ENCODE peak calls at places on chromosomes 2 and 18, in nine cellular contexts. R is thoracic aorta; U is activated CD4-positive, alpha-beta T cell treated with anti-CD3 and anti-CD28 coated beads, Interleukin-2, amount 10 ng/mL, durations not matched to agents 24 days and 14 days; B is GM13977; A is activated T-helper 1 cell treated with Interleukin-2 at 50 U/mL for 16 hours; I is NCI-H748 treated with DMSO at 0.1 percent for 48 hours; O is astrocyte of the spinal cord; T is SHP77 treated with DMSO at 0.1 percent for 48 hours; Z is T-helper 2 cell. D is an unnamed sample.

GRCh38 chr2:215625207-215625606 is 189.3 kb upstream of the FN1 start:
- DNase-seq in R (no peak), U (no peak), B (no peak), A (no peak), I (no peak), O (no peak), T (no peak), Z (no peak), D (no peak)

GRCh38 chr18:22173928-22174301 is 4.5 kb downstream of the GATA6 start:
- DNase-seq in R (no peak), U (no peak), B (no peak), A (no peak), I (no peak), O (no peak), T (no peak), Z (no peak), D (no peak)

GRCh38 chr18:66599190-66599589 is 4.7 kb downstream of the CDH19 start:
- DNase-seq in R (no peak), U (no peak), B (no peak), A (no peak), I (peak), O (no peak), T (peak), Z (no peak), D (no peak)

GRCh38 chr2:55581435-55581834 is 36.0 kb downstream of the PPP4R3B start:
- DNase-seq in R (no peak), U (no peak), B (no peak), A (no peak), I (no peak), O (no peak), T (no peak), Z (no peak), D (no peak)

GRCh38 chr2:48203668-48204067 is 297.4 kb upstream of the FBXO11 start:
- DNase-seq in R (no peak), U (no peak), B (no peak), A (no peak), I (no peak), O (no peak), T (no peak), Z (no peak), D (no peak)

GRCh38 chr2:629961-630360 is 47.2 kb downstream of the TMEM18 start:
- DNase-seq in R (no peak), U (no peak), B (no peak), A (no peak), I (no peak), O (no peak), T (no peak), Z (no peak), D (no peak)

GRCh38 chr2:217090024-217090473 is 230.2 kb upstream of the TNP1 start:
- DNase-seq in R (no peak), U (peak), B (peak), A (no peak), I (no peak), O (peak), T (no peak), Z (no peak), D (peak)

GRCh38 chr2:160968183-160968582 is 192.0 kb upstream of the TANK start:
- DNase-seq in R (no peak), U (no peak), B (no peak), A (no peak), I (no peak), O (no peak), T (no peak), Z (no peak), D (no peak)

GRCh38 chr2:197822333-197822732 is 17.9 kb downstream of the PLCL1 start:
- DNase-seq in R (no peak), U (no peak), B (no peak), A (no peak), I (no peak), O (no peak), T (no peak), Z (no peak), D (no peak)

GRCh38 chr18:45900623-45901022 is 66.5 kb downstream of the EPG5 start:
- DNase-seq in R (no peak), U (no peak), B (no peak), A (no peak), I (no peak), O (no peak), T (no peak), Z (no peak), D (no peak)

GRCh38 chr2:134336936-134337335 is 83.1 kb downstream of the MGAT5 start:
- DNase-seq in R (no peak), U (no peak), B (no peak), A (no peak), I (no peak), O (no peak), T (no peak), Z (no peak), D (no peak)

GRCh38 chr2:26612522-26613240 is 28.5 kb downstream of the CIB4 start:
- DNase-seq in R (no peak), U (no peak), B (no peak), A (no peak), I (no peak), O (no peak), T (peak), Z (no peak), D (peak)

GRCh38 chr2:238127165-238128060 is 11.1 kb upstream of the KLHL30 start:
- DNase-seq in R (no peak), U (peak), B (no peak), A (no peak), I (no peak), O (peak), T (no peak), Z (no peak), D (no peak)

GRCh38 chr18:53682796-53683195 is 541.7 kb downstream of the MBD2 start:
- DNase-seq in R (no peak), U (no peak), B (no peak), A (no peak), I (no peak), O (no peak), T (no peak), Z (no peak), D (no peak)

GRCh38 chr18:76354348-76354747 is 140.7 kb downstream of the ZNF516 start:
- DNase-seq in R (no peak), U (no peak), B (no peak), A (no peak), I (no peak), O (peak), T (no peak), Z (no peak), D (peak)

GRCh38 chr18:61435064-61435652 is 101.9 kb downstream of the CDH20 start:
- DNase-seq in R (no peak), U (peak), B (peak), A (no peak), I (no peak), O (no peak), T (no peak), Z (no peak), D (no peak)

GRCh38 chr18:23743733-23744333 is 54.6 kb downstream of the LAMA3 start:
- DNase-seq in R (no peak), U (no peak), B (no peak), A (no peak), I (peak), O (no peak), T (no peak), Z (no peak), D (peak)

GRCh38 chr2:49306925-49307324 is 152.6 kb upstream of the FSHR start:
- DNase-seq in R (no peak), U (no peak), B (no peak), A (no peak), I (peak), O (no peak), T (no peak), Z (no peak), D (no peak)

GRCh38 chr2:36579297-36579664 is 18.7 kb downstream of the FEZ2 start:
- DNase-seq in R (no peak), U (no peak), B (no peak), A (no peak), I (no peak), O (no peak), T (no peak), Z (no peak), D (no peak)

GRCh38 chr2:25343187-25343825 is 1.6 kb upstream of the DNMT3A start:
- DNase-seq in R (no peak), U (no peak), B (no peak), A (no peak), I (no peak), O (no peak), T (no peak), Z (no peak), D (no peak)

GRCh38 chr18:78984941-78985784 is 5.5 kb downstream of the SALL3 start:
- DNase-seq in R (no peak), U (peak), B (no peak), A (no peak), I (peak), O (peak), T (peak), Z (no peak), D (no peak)

GRCh38 chr2:170739048-170739447 is 23.9 kb downstream of the SP5 start:
- DNase-seq in R (no peak), U (no peak), B (no peak), A (no peak), I (no peak), O (peak), T (no peak), Z (no peak), D (no peak)

GRCh38 chr2:7017621-7018260 is 100.5 kb downstream of the RNF144A start:
- DNase-seq in R (no peak), U (no peak), B (no peak), A (no peak), I (no peak), O (no peak), T (no peak), Z (no peak), D (no peak)

GRCh38 chr2:15892575-15892974 is 47.8 kb upstream of the MYCN start:
- DNase-seq in R (no peak), U (no peak), B (no peak), A (no peak), I (no peak), O (no peak), T (no peak), Z (no peak), D (no peak)

GRCh38 chr2:149921911-149922616 is 334.5 kb upstream of the MMADHC start:
- DNase-seq in R (no peak), U (no peak), B (no peak), A (no peak), I (no peak), O (no peak), T (no peak), Z (no peak), D (no peak)

GRCh38 chr2:40028792-40029488 is 249.9 kb upstream of the THUMPD2 start:
- DNase-seq in R (no peak), U (no peak), B (no peak), A (no peak), I (no peak), O (no peak), T (no peak), Z (no peak), D (no peak)

GRCh38 chr2:54475919-54476318 is 19.8 kb downstream of the SPTBN1 start:
- DNase-seq in R (no peak), U (no peak), B (no peak), A (no peak), I (no peak), O (no peak), T (no peak), Z (no peak), D (no peak)

GRCh38 chr2:57981369-57981768 is 65.2 kb upstream of the VRK2 start:
- DNase-seq in R (no peak), U (no peak), B (no peak), A (no peak), I (no peak), O (peak), T (no peak), Z (no peak), D (no peak)

GRCh38 chr2:83613178-83613577 is 845.9 kb downstream of the SUCLG1 start:
- DNase-seq in R (no peak), U (no peak), B (no peak), A (no peak), I (no peak), O (no peak), T (no peak), Z (no peak), D (no peak)

GRCh38 chr2:240811346-240812300 is 8.4 kb downstream of the KIF1A start:
- DNase-seq in R (no peak), U (no peak), B (no peak), A (no peak), I (no peak), O (no peak), T (no peak), Z (no peak), D (no peak)

GRCh38 chr2:2788076-2788475 is 457.0 kb upstream of the MYT1L start:
- DNase-seq in R (no peak), U (no peak), B (no peak), A (no peak), I (no peak), O (no peak), T (no peak), Z (no peak), D (no peak)

GRCh38 chr2:109325570-109325969 is 196.6 kb downstream of the SH3RF3 start:
- DNase-seq in R (no peak), U (no peak), B (no peak), A (no peak), I (no peak), O (no peak), T (no peak), Z (no peak), D (no peak)

GRCh38 chr2:85937069-85937439 is 48.3 kb upstream of the ST3GAL5 start:
- DNase-seq in R (no peak), U (no peak), B (no peak), A (no peak), I (no peak), O (no peak), T (no peak), Z (no peak), D (no peak)

GRCh38 chr2:189210250-189211075 is 30.9 kb upstream of the COL5A2 start:
- DNase-seq in R (peak), U (no peak), B (no peak), A (no peak), I (no peak), O (peak), T (no peak), Z (no peak), D (no peak)

GRCh38 chr2:150472122-150472899 is 15.2 kb downstream of the RND3 start:
- DNase-seq in R (no peak), U (no peak), B (no peak), A (no peak), I (no peak), O (peak), T (no peak), Z (no peak), D (no peak)

GRCh38 chr2:147829106-147829505 is 15.7 kb upstream of the ACVR2A start:
- DNase-seq in R (no peak), U (no peak), B (no peak), A (no peak), I (peak), O (peak), T (no peak), Z (no peak), D (no peak)

GRCh38 chr2:217785544-217786045 is 217.2 kb downstream of the TNS1 start:
- DNase-seq in R (no peak), U (peak), B (peak), A (peak), I (peak), O (peak), T (peak), Z (peak), D (peak)

GRCh38 chr2:184370954-184371353 is 227.4 kb upstream of the ZNF804A start:
- DNase-seq in R (no peak), U (no peak), B (no peak), A (no peak), I (no peak), O (no peak), T (no peak), Z (no peak), D (no peak)

GRCh38 chr18:3345885-3346284 is 84.0 kb downstream of the MYL12B start:
- DNase-seq in R (no peak), U (no peak), B (no peak), A (no peak), I (no peak), O (no peak), T (no peak), Z (no peak), D (no peak)

GRCh38 chr2:176104338-176105077 is 2.6 kb upstream of the HOXD11 start:
- DNase-seq in R (no peak), U (no peak), B (no peak), A (no peak), I (no peak), O (no peak), T (no peak), Z (no peak), D (no peak)